ENCODE peak calls at places on chromosomes 7 and 10, in seven cellular contexts. One of them, this sample, is unnamed.

GRCh38 chr7:96658011-96658391 is 51.6 kb downstream of the SEM1 start:
- DNase-seq in fibroblast of villous mesenchyme: no peak
- DNase-seq in activated CD4-positive, alpha-beta T cell treated with anti-CD3 and anti-CD28 coated beads, Interleukin-2, amount 50 U/mL, for 4 hours: no peak
- DNase-seq in DMS53: no peak
- DNase-seq in GM19239: no peak
- DNase-seq in caudate nucleus: no peak
- DNase-seq in HuH-7.5: no peak
- DNase-seq in this sample: peak; percentile 47

GRCh38 chr10:55813451-55814170 is 547.4 kb downstream of the ZWINT start:
- DNase-seq in HuH-7.5: no peak
- DNase-seq in GM19239: no peak
- DNase-seq in activated CD4-positive, alpha-beta T cell treated with anti-CD3 and anti-CD28 coated beads, Interleukin-2, amount 50 U/mL, for 4 hours: no peak
- DNase-seq in caudate nucleus: no peak
- DNase-seq in DMS53: no peak
- DNase-seq in fibroblast of villous mesenchyme: no peak
- DNase-seq in this sample: no peak

GRCh38 chr7:1675036-1675671 is 5.1 kb downstream of the ELFN1 start:
- DNase-seq in HuH-7.5: no peak
- DNase-seq in fibroblast of villous mesenchyme: no peak
- DNase-seq in DMS53: no peak
- DNase-seq in GM19239: no peak
- DNase-seq in activated CD4-positive, alpha-beta T cell treated with anti-CD3 and anti-CD28 coated beads, Interleukin-2, amount 50 U/mL, for 4 hours: no peak
- DNase-seq in caudate nucleus: no peak
- DNase-seq in this sample: no peak

GRCh38 chr7:112001089-112001826 is 204.9 kb downstream of the DOCK4 start:
- DNase-seq in HuH-7.5: no peak
- DNase-seq in DMS53: no peak
- DNase-seq in GM19239: no peak
- DNase-seq in activated CD4-positive, alpha-beta T cell treated with anti-CD3 and anti-CD28 coated beads, Interleukin-2, amount 50 U/mL, for 4 hours: no peak
- DNase-seq in caudate nucleus: no peak
- DNase-seq in fibroblast of villous mesenchyme: peak; percentile 82
- DNase-seq in this sample: peak; percentile 58

GRCh38 chr7:116999316-116999715 is 46.0 kb downstream of the ST7 start:
- DNase-seq in activated CD4-positive, alpha-beta T cell treated with anti-CD3 and anti-CD28 coated beads, Interleukin-2, amount 50 U/mL, for 4 hours: no peak
- DNase-seq in DMS53: no peak
- DNase-seq in GM19239: no peak
- DNase-seq in fibroblast of villous mesenchyme: peak; percentile 38
- DNase-seq in HuH-7.5: no peak
- DNase-seq in caudate nucleus: no peak
- DNase-seq in this sample: peak; percentile 13

GRCh38 chr10:62637249-62638061 is 167.1 kb upstream of the ADO start:
- DNase-seq in DMS53: no peak
- DNase-seq in HuH-7.5: no peak
- DNase-seq in caudate nucleus: no peak
- DNase-seq in activated CD4-positive, alpha-beta T cell treated with anti-CD3 and anti-CD28 coated beads, Interleukin-2, amount 50 U/mL, for 4 hours: peak; percentile 55
- DNase-seq in GM19239: no peak
- DNase-seq in fibroblast of villous mesenchyme: peak; percentile 66
- DNase-seq in this sample: peak; percentile 13

GRCh38 chr7:138872576-138872975 is 74.6 kb upstream of the ATP6V0A4 start:
- DNase-seq in fibroblast of villous mesenchyme: peak; percentile 15
- DNase-seq in HuH-7.5: no peak
- DNase-seq in caudate nucleus: no peak
- DNase-seq in activated CD4-positive, alpha-beta T cell treated with anti-CD3 and anti-CD28 coated beads, Interleukin-2, amount 50 U/mL, for 4 hours: no peak
- DNase-seq in GM19239: no peak
- DNase-seq in DMS53: no peak
- DNase-seq in this sample: no peak

GRCh38 chr7:108109216-108109908 is 20.8 kb downstream of the LAMB4 start:
- DNase-seq in fibroblast of villous mesenchyme: no peak
- DNase-seq in DMS53: peak; percentile 68
- DNase-seq in activated CD4-positive, alpha-beta T cell treated with anti-CD3 and anti-CD28 coated beads, Interleukin-2, amount 50 U/mL, for 4 hours: no peak
- DNase-seq in HuH-7.5: no peak
- DNase-seq in caudate nucleus: no peak
- DNase-seq in GM19239: no peak
- DNase-seq in this sample: peak; percentile 60

GRCh38 chr7:148209643-148210042 is 380.9 kb upstream of the C7orf33 start:
- DNase-seq in activated CD4-positive, alpha-beta T cell treated with anti-CD3 and anti-CD28 coated beads, Interleukin-2, amount 50 U/mL, for 4 hours: no peak
- DNase-seq in GM19239: no peak
- DNase-seq in caudate nucleus: no peak
- DNase-seq in fibroblast of villous mesenchyme: no peak
- DNase-seq in HuH-7.5: no peak
- DNase-seq in DMS53: no peak
- DNase-seq in this sample: no peak

GRCh38 chr10:104077282-104078151 is 8.2 kb downstream of the COL17A1 start:
- DNase-seq in DMS53: peak; percentile 7
- DNase-seq in GM19239: no peak
- DNase-seq in caudate nucleus: no peak
- DNase-seq in fibroblast of villous mesenchyme: no peak
- DNase-seq in activated CD4-positive, alpha-beta T cell treated with anti-CD3 and anti-CD28 coated beads, Interleukin-2, amount 50 U/mL, for 4 hours: no peak
- DNase-seq in HuH-7.5: no peak
- DNase-seq in this sample: peak; percentile 65

GRCh38 chr10:33441561-33441960 is 107.1 kb upstream of the NRP1 start:
- DNase-seq in activated CD4-positive, alpha-beta T cell treated with anti-CD3 and anti-CD28 coated beads, Interleukin-2, amount 50 U/mL, for 4 hours: no peak
- DNase-seq in HuH-7.5: no peak
- DNase-seq in DMS53: no peak
- DNase-seq in GM19239: no peak
- DNase-seq in caudate nucleus: no peak
- DNase-seq in fibroblast of villous mesenchyme: peak; percentile 14
- DNase-seq in this sample: peak; percentile 2

GRCh38 chr7:136150311-136150710 is 173.2 kb upstream of the MTPN start:
- DNase-seq in GM19239: no peak
- DNase-seq in activated CD4-positive, alpha-beta T cell treated with anti-CD3 and anti-CD28 coated beads, Interleukin-2, amount 50 U/mL, for 4 hours: no peak
- DNase-seq in DMS53: no peak
- DNase-seq in HuH-7.5: no peak
- DNase-seq in fibroblast of villous mesenchyme: no peak
- DNase-seq in caudate nucleus: no peak
- DNase-seq in this sample: no peak

GRCh38 chr7:14424675-14425074 is 435.2 kb upstream of the ETV1 start:
- DNase-seq in HuH-7.5: no peak
- DNase-seq in GM19239: no peak
- DNase-seq in fibroblast of villous mesenchyme: no peak
- DNase-seq in caudate nucleus: no peak
- DNase-seq in DMS53: peak; percentile 22
- DNase-seq in activated CD4-positive, alpha-beta T cell treated with anti-CD3 and anti-CD28 coated beads, Interleukin-2, amount 50 U/mL, for 4 hours: no peak
- DNase-seq in this sample: no peak

GRCh38 chr7:49483142-49483541 is 290.3 kb upstream of the VWC2 start:
- DNase-seq in HuH-7.5: no peak
- DNase-seq in caudate nucleus: no peak
- DNase-seq in activated CD4-positive, alpha-beta T cell treated with anti-CD3 and anti-CD28 coated beads, Interleukin-2, amount 50 U/mL, for 4 hours: no peak
- DNase-seq in DMS53: peak; percentile 43
- DNase-seq in GM19239: no peak
- DNase-seq in fibroblast of villous mesenchyme: no peak
- DNase-seq in this sample: no peak

GRCh38 chr7:107029061-107029763 is 15.3 kb upstream of the PRKAR2B start:
- DNase-seq in caudate nucleus: no peak
- DNase-seq in HuH-7.5: no peak
- DNase-seq in DMS53: no peak
- DNase-seq in activated CD4-positive, alpha-beta T cell treated with anti-CD3 and anti-CD28 coated beads, Interleukin-2, amount 50 U/mL, for 4 hours: no peak
- DNase-seq in fibroblast of villous mesenchyme: peak; percentile 29
- DNase-seq in GM19239: no peak
- DNase-seq in this sample: no peak

GRCh38 chr7:44220732-44221131 is 20.0 kb downstream of the YKT6 start:
- DNase-seq in HuH-7.5: no peak
- DNase-seq in DMS53: no peak
- DNase-seq in activated CD4-positive, alpha-beta T cell treated with anti-CD3 and anti-CD28 coated beads, Interleukin-2, amount 50 U/mL, for 4 hours: no peak
- DNase-seq in fibroblast of villous mesenchyme: no peak
- DNase-seq in caudate nucleus: no peak
- DNase-seq in GM19239: no peak
- DNase-seq in this sample: no peak

GRCh38 chr7:101630591-101630990 is 1.5 kb upstream of the MYL10 start:
- DNase-seq in activated CD4-positive, alpha-beta T cell treated with anti-CD3 and anti-CD28 coated beads, Interleukin-2, amount 50 U/mL, for 4 hours: no peak
- DNase-seq in fibroblast of villous mesenchyme: peak; percentile 17
- DNase-seq in caudate nucleus: no peak
- DNase-seq in DMS53: no peak
- DNase-seq in HuH-7.5: no peak
- DNase-seq in GM19239: no peak
- DNase-seq in this sample: peak; percentile 68

GRCh38 chr10:69407621-69408301 is 9.0 kb downstream of the TACR2 start:
- DNase-seq in HuH-7.5: no peak
- DNase-seq in fibroblast of villous mesenchyme: no peak
- DNase-seq in caudate nucleus: no peak
- DNase-seq in GM19239: peak; percentile 40
- DNase-seq in activated CD4-positive, alpha-beta T cell treated with anti-CD3 and anti-CD28 coated beads, Interleukin-2, amount 50 U/mL, for 4 hours: no peak
- DNase-seq in DMS53: peak; percentile 60
- DNase-seq in this sample: peak; percentile 65

GRCh38 chr10:122186822-122187810 is 84.0 kb upstream of the BTBD16 start:
- DNase-seq in GM19239: no peak
- DNase-seq in HuH-7.5: no peak
- DNase-seq in DMS53: no peak
- DNase-seq in caudate nucleus: no peak
- DNase-seq in fibroblast of villous mesenchyme: no peak
- DNase-seq in activated CD4-positive, alpha-beta T cell treated with anti-CD3 and anti-CD28 coated beads, Interleukin-2, amount 50 U/mL, for 4 hours: no peak
- DNase-seq in this sample: no peak

GRCh38 chr7:46811529-46811928 is 770.4 kb downstream of the TNS3 start:
- DNase-seq in GM19239: no peak
- DNase-seq in HuH-7.5: no peak
- DNase-seq in activated CD4-positive, alpha-beta T cell treated with anti-CD3 and anti-CD28 coated beads, Interleukin-2, amount 50 U/mL, for 4 hours: no peak
- DNase-seq in fibroblast of villous mesenchyme: peak; percentile 84
- DNase-seq in DMS53: no peak
- DNase-seq in caudate nucleus: no peak
- DNase-seq in this sample: no peak